ENCODE peak calls at places on chromosomes 16 and 17, in nine cellular contexts. One of them, this sample, is unnamed.

GRCh38 chr17:76554131-76554530 is 14.3 kb downstream of the PRCD start:
- DNase-seq in heart left ventricle: no peak
- DNase-seq in AG09309: no peak
- DNase-seq in HFF-Myc: no peak
- DNase-seq in lower lobe of right lung: no peak
- DNase-seq in A549: no peak
- DNase-seq in ascending aorta: no peak
- DNase-seq in transverse colon: no peak
- DNase-seq in stomach: peak
- DNase-seq in this sample: no peak

GRCh38 chr17:17060001-17060929 is 18.0 kb downstream of the MPRIP start:
- DNase-seq in HFF-Myc: no peak
- DNase-seq in heart left ventricle: no peak
- DNase-seq in A549: no peak
- DNase-seq in ascending aorta: peak
- DNase-seq in stomach: no peak
- DNase-seq in AG09309: no peak
- DNase-seq in transverse colon: no peak
- DNase-seq in lower lobe of right lung: no peak
- DNase-seq in this sample: no peak

GRCh38 chr16:81469710-81470481 is 25.3 kb downstream of the CMIP start:
- DNase-seq in HFF-Myc: no peak
- DNase-seq in stomach: peak
- DNase-seq in lower lobe of right lung: peak
- DNase-seq in ascending aorta: no peak
- DNase-seq in heart left ventricle: no peak
- DNase-seq in transverse colon: no peak
- DNase-seq in A549: no peak
- DNase-seq in AG09309: no peak
- DNase-seq in this sample: peak

GRCh38 chr17:79991924-79992656 is 43.6 kb downstream of the TBC1D16 start:
- DNase-seq in AG09309: no peak
- DNase-seq in HFF-Myc: no peak
- DNase-seq in lower lobe of right lung: no peak
- DNase-seq in transverse colon: peak
- DNase-seq in A549: peak
- DNase-seq in heart left ventricle: peak
- DNase-seq in stomach: peak
- DNase-seq in ascending aorta: no peak
- DNase-seq in this sample: peak

GRCh38 chr16:47866431-47866830 is 289.4 kb downstream of the ABCC12 start:
- DNase-seq in heart left ventricle: no peak
- DNase-seq in transverse colon: no peak
- DNase-seq in ascending aorta: no peak
- DNase-seq in HFF-Myc: no peak
- DNase-seq in A549: no peak
- DNase-seq in lower lobe of right lung: no peak
- DNase-seq in stomach: no peak
- DNase-seq in AG09309: no peak
- DNase-seq in this sample: peak

GRCh38 chr16:75931970-75932369 is 205.7 kb upstream of the CPHXL start:
- DNase-seq in ascending aorta: no peak
- DNase-seq in A549: no peak
- DNase-seq in stomach: no peak
- DNase-seq in AG09309: no peak
- DNase-seq in HFF-Myc: no peak
- DNase-seq in transverse colon: no peak
- DNase-seq in heart left ventricle: no peak
- DNase-seq in lower lobe of right lung: no peak
- DNase-seq in this sample: no peak

GRCh38 chr16:56370836-56371235 is 54.5 kb downstream of the AMFR start:
- DNase-seq in HFF-Myc: no peak
- DNase-seq in transverse colon: no peak
- DNase-seq in ascending aorta: no peak
- DNase-seq in heart left ventricle: no peak
- DNase-seq in stomach: peak
- DNase-seq in A549: no peak
- DNase-seq in AG09309: no peak
- DNase-seq in lower lobe of right lung: peak
- DNase-seq in this sample: peak

GRCh38 chr16:50604610-50605009 is 56.4 kb downstream of the NKD1 start:
- DNase-seq in heart left ventricle: no peak
- DNase-seq in HFF-Myc: no peak
- DNase-seq in AG09309: no peak
- DNase-seq in ascending aorta: no peak
- DNase-seq in lower lobe of right lung: no peak
- DNase-seq in transverse colon: no peak
- DNase-seq in stomach: no peak
- DNase-seq in A549: no peak
- DNase-seq in this sample: no peak

GRCh38 chr16:1033128-1033679 is 39.3 kb upstream of the SSTR5 start:
- DNase-seq in heart left ventricle: no peak
- DNase-seq in lower lobe of right lung: no peak
- DNase-seq in A549: no peak
- DNase-seq in ascending aorta: no peak
- DNase-seq in HFF-Myc: no peak
- DNase-seq in stomach: no peak
- DNase-seq in transverse colon: no peak
- DNase-seq in AG09309: no peak
- DNase-seq in this sample: no peak

GRCh38 chr16:25111403-25112166 is at the start of gene LCMT1:
- DNase-seq in transverse colon: peak
- DNase-seq in stomach: peak
- DNase-seq in ascending aorta: peak
- DNase-seq in AG09309: peak
- DNase-seq in A549: peak
- DNase-seq in heart left ventricle: peak
- DNase-seq in lower lobe of right lung: peak
- DNase-seq in HFF-Myc: peak
- DNase-seq in this sample: peak
- H3K4me3 ChIP-seq in transverse colon: peak
- H3K4me3 ChIP-seq in stomach: peak
- H3K4me3 ChIP-seq in ascending aorta: peak
- H3K4me3 ChIP-seq in AG09309: peak
- H3K4me3 ChIP-seq in A549: peak
- H3K4me3 ChIP-seq in heart left ventricle: peak
- H3K4me3 ChIP-seq in lower lobe of right lung: peak
- H3K4me3 ChIP-seq in HFF-Myc: peak
- H3K4me3 ChIP-seq in this sample: peak

GRCh38 chr17:18323007-18323406 is 7.9 kb downstream of the SMCR8 start:
- DNase-seq in AG09309: no peak
- DNase-seq in ascending aorta: no peak
- DNase-seq in lower lobe of right lung: no peak
- DNase-seq in A549: peak
- DNase-seq in transverse colon: no peak
- DNase-seq in HFF-Myc: no peak
- DNase-seq in heart left ventricle: no peak
- DNase-seq in stomach: no peak
- DNase-seq in this sample: no peak
- TF ChIP-seq CTCF in AG09309: peak
- TF ChIP-seq CTCF in ascending aorta: no peak
- TF ChIP-seq CTCF in lower lobe of right lung: no peak
- TF ChIP-seq CTCF in A549: peak
- TF ChIP-seq CTCF in transverse colon: no peak
- TF ChIP-seq CTCF in HFF-Myc: peak
- TF ChIP-seq CTCF in heart left ventricle: no peak
- TF ChIP-seq CTCF in stomach: no peak
- TF ChIP-seq CTCF in this sample: peak

GRCh38 chr17:81516439-81516838 is 3.8 kb upstream of the ACTG1 start:
- DNase-seq in stomach: no peak
- DNase-seq in transverse colon: peak
- DNase-seq in ascending aorta: no peak
- DNase-seq in A549: no peak
- DNase-seq in HFF-Myc: no peak
- DNase-seq in lower lobe of right lung: peak
- DNase-seq in AG09309: no peak
- DNase-seq in heart left ventricle: no peak
- DNase-seq in this sample: no peak
- H3K4me3 ChIP-seq in stomach: peak
- H3K4me3 ChIP-seq in transverse colon: peak
- H3K4me3 ChIP-seq in ascending aorta: peak
- H3K4me3 ChIP-seq in A549: peak
- H3K4me3 ChIP-seq in HFF-Myc: peak
- H3K4me3 ChIP-seq in lower lobe of right lung: peak
- H3K4me3 ChIP-seq in AG09309: peak
- H3K4me3 ChIP-seq in heart left ventricle: peak
- H3K4me3 ChIP-seq in this sample: peak

GRCh38 chr17:61750656-61751055 is 112.7 kb downstream of the BRIP1 start:
- DNase-seq in stomach: no peak
- DNase-seq in transverse colon: no peak
- DNase-seq in AG09309: no peak
- DNase-seq in A549: no peak
- DNase-seq in lower lobe of right lung: no peak
- DNase-seq in heart left ventricle: no peak
- DNase-seq in HFF-Myc: no peak
- DNase-seq in ascending aorta: no peak
- DNase-seq in this sample: no peak
- TF ChIP-seq CTCF in stomach: no peak
- TF ChIP-seq CTCF in transverse colon: no peak
- TF ChIP-seq CTCF in AG09309: no peak
- TF ChIP-seq CTCF in A549: no peak
- TF ChIP-seq CTCF in lower lobe of right lung: no peak
- TF ChIP-seq CTCF in heart left ventricle: no peak
- TF ChIP-seq CTCF in HFF-Myc: no peak
- TF ChIP-seq CTCF in ascending aorta: no peak
- TF ChIP-seq CTCF in this sample: no peak

DNA sequence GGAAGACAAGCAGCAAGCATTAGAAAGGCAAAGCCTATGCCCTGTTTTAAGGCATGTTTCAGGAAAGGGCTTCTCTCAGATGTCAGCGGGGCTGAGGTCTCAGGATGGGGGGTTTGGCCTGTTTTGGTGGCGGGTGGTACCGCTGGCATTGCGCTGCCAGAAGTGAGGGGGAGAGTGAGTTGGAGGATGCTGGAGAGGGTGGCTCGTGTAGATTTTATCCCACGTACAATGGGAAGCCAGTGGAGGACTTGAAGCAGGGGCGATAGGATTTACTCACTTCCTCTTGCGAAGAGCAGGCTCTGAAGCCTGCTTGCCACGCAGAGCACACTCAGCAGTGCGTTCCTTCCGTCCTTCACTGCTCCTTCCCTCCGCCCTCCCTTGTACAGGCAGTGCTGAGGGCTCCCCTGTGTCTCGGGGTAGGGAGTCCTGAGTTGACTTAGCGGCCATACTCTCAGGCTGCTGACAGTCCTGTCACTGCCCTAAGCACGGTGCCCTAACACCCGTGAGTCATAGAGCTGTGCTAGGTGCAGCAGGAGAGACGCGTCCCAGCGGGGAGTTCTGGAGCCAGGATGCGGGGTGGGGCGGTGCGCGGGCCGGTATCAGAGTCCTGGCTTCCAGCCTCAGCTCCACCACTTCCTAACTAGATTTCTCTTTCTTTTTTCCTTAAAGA is 113.1 kb downstream of the SNX29 start:
- DNase-seq in HFF-Myc: no peak
- DNase-seq in stomach: peak
- DNase-seq in ascending aorta: peak
- DNase-seq in AG09309: no peak
- DNase-seq in heart left ventricle: no peak
- DNase-seq in lower lobe of right lung: peak
- DNase-seq in transverse colon: peak
- DNase-seq in A549: no peak
- DNase-seq in this sample: peak
- H3K4me3 ChIP-seq in HFF-Myc: no peak
- H3K4me3 ChIP-seq in stomach: peak
- H3K4me3 ChIP-seq in ascending aorta: peak
- H3K4me3 ChIP-seq in AG09309: no peak
- H3K4me3 ChIP-seq in heart left ventricle: peak
- H3K4me3 ChIP-seq in lower lobe of right lung: peak
- H3K4me3 ChIP-seq in transverse colon: no peak
- H3K4me3 ChIP-seq in A549: no peak
- H3K4me3 ChIP-seq in this sample: peak

DNA sequence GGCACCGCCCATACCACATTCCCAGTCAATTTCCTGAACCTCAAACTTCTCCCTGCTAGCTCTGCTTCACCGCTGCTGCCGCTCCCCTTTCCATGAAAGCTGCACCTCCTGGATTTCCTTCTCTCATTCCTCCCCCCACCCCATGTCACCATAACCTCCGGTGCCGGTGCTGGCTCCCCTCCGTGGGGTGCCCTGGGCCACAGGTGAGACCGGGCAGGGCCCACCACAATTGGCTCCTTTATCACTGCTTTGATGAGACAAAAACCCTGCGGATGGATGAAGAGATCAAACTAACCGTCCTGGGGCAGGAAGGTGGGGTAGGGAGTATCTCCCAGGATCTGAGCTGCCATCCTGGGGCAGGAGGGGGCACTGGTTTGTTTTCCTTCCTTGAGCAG is 111.3 kb upstream of the LHX1 start:
- DNase-seq in heart left ventricle: no peak
- DNase-seq in A549: no peak
- DNase-seq in transverse colon: no peak
- DNase-seq in stomach: no peak
- DNase-seq in AG09309: no peak
- DNase-seq in ascending aorta: no peak
- DNase-seq in HFF-Myc: no peak
- DNase-seq in lower lobe of right lung: no peak
- DNase-seq in this sample: no peak
- TF ChIP-seq CTCF in heart left ventricle: no peak
- TF ChIP-seq CTCF in A549: no peak
- TF ChIP-seq CTCF in transverse colon: no peak
- TF ChIP-seq CTCF in stomach: no peak
- TF ChIP-seq CTCF in AG09309: no peak
- TF ChIP-seq CTCF in ascending aorta: no peak
- TF ChIP-seq CTCF in HFF-Myc: no peak
- TF ChIP-seq CTCF in lower lobe of right lung: no peak
- TF ChIP-seq CTCF in this sample: no peak

GRCh38 chr17:42982266-42982665 is 1.9 kb downstream of the RUNDC1 start:
- DNase-seq in A549: no peak
- DNase-seq in ascending aorta: no peak
- DNase-seq in HFF-Myc: no peak
- DNase-seq in transverse colon: no peak
- DNase-seq in lower lobe of right lung: no peak
- DNase-seq in heart left ventricle: no peak
- DNase-seq in AG09309: no peak
- DNase-seq in stomach: no peak
- DNase-seq in this sample: no peak
- H3K4me3 ChIP-seq in A549: no peak
- H3K4me3 ChIP-seq in ascending aorta: no peak
- H3K4me3 ChIP-seq in HFF-Myc: no peak
- H3K4me3 ChIP-seq in transverse colon: no peak
- H3K4me3 ChIP-seq in lower lobe of right lung: no peak
- H3K4me3 ChIP-seq in heart left ventricle: no peak
- H3K4me3 ChIP-seq in AG09309: no peak
- H3K4me3 ChIP-seq in stomach: no peak
- H3K4me3 ChIP-seq in this sample: no peak

This sample was measured in astrocyte of the spinal cord.